ENCODE peak calls at places on chromosome 2, in eight cellular contexts. G is GM12865, D is RWPE2, C is kidney, T is stomach, O is AG09319, E is left ventricle myocardium inferior, I is type B pancreatic cell. A is an unnamed sample.

GRCh38 chr2:3377279-3377611 is 373 bp downstream of the EIPR1 start:
- DNase-seq in E (no peak), I (no peak), D (no peak), O (no peak), G (peak), T (no peak), C (no peak), A (no peak)

GRCh38 chr2:212032032-212032431 is 506.6 kb downstream of the ERBB4 start:
- DNase-seq in T (no peak), I (no peak), O (peak), D (no peak), C (no peak), G (no peak), E (no peak), A (no peak)

GRCh38 chr2:22167256-22167655 is 1043.5 kb downstream of the TDRD15 start:
- DNase-seq in C (no peak), T (no peak), D (no peak), I (no peak), E (no peak), O (no peak), G (no peak), A (no peak)

GRCh38 chr2:191582355-191582754 is 95.6 kb upstream of the NABP1 start:
- DNase-seq in T (no peak), D (peak), E (no peak), G (no peak), I (no peak), C (no peak), O (no peak), A (no peak)

GRCh38 chr2:88829607-88830463 is 138.4 kb downstream of the RPIA start:
- DNase-seq in E (no peak), C (no peak), I (no peak), D (no peak), O (no peak), G (no peak), T (no peak), A (no peak)

GRCh38 chr2:17069564-17069963 is 403.9 kb upstream of the CYRIA start:
- DNase-seq in T (no peak), O (no peak), D (no peak), I (no peak), C (no peak), G (no peak), E (no peak), A (no peak)

GRCh38 chr2:167826906-167827305 is 420.5 kb downstream of the STK39 start:
- DNase-seq in O (no peak), G (no peak), C (no peak), D (no peak), E (no peak), I (no peak), T (no peak), A (no peak)

GRCh38 chr2:174787485-174788205 is 23.4 kb upstream of the CHRNA1 start:
- DNase-seq in I (no peak), D (no peak), G (no peak), T (no peak), E (no peak), C (no peak), O (peak), A (no peak)

GRCh38 chr2:64567473-64567872 is 43.3 kb downstream of the AFTPH start:
- DNase-seq in O (no peak), I (no peak), C (no peak), E (no peak), T (no peak), G (no peak), D (no peak), A (no peak)

GRCh38 chr2:216665717-216666116 is 29.6 kb downstream of the IGFBP5 start:
- DNase-seq in O (no peak), G (no peak), T (peak), D (peak), I (no peak), C (peak), E (no peak), A (peak)

GRCh38 chr2:159010340-159010739 is 41.9 kb downstream of the TANC1 start:
- DNase-seq in C (no peak), D (no peak), O (no peak), G (no peak), I (no peak), E (no peak), T (no peak), A (no peak)

GRCh38 chr2:96329416-96329815 is 4.3 kb downstream of the ITPRIPL1 start:
- DNase-seq in O (no peak), D (no peak), E (no peak), C (no peak), I (no peak), G (no peak), T (no peak), A (peak)

GRCh38 chr2:58466803-58467202 is 225.7 kb upstream of the FANCL start:
- DNase-seq in D (no peak), G (no peak), O (no peak), T (no peak), E (no peak), C (no peak), I (no peak), A (no peak)

GRCh38 chr2:38039111-38039510 is 36.8 kb downstream of the CYP1B1 start:
- DNase-seq in I (no peak), D (no peak), C (no peak), T (no peak), G (peak), O (no peak), E (no peak), A (no peak)

GRCh38 chr2:174535083-174535482 is 48.3 kb upstream of the GPR155 start:
- DNase-seq in E (no peak), I (no peak), D (no peak), O (no peak), C (no peak), G (no peak), T (no peak), A (no peak)

GRCh38 chr2:20065885-20066602 is 14.6 kb upstream of the LAPTM4A start:
- DNase-seq in I (no peak), G (peak), C (no peak), D (peak), O (no peak), T (peak), E (peak), A (peak)

GRCh38 chr2:227471924-227472264 is at the start of gene AGFG1:
- DNase-seq in D (peak), E (peak), O (peak), T (peak), C (peak), I (peak), G (peak), A (peak)

GRCh38 chr2:26401739-26402541 is at the start of gene DRC1:
- DNase-seq in G (no peak), T (peak), O (peak), C (peak), E (peak), D (peak), I (peak), A (peak)

GRCh38 chr2:69095246-69095645 is 82.3 kb downstream of the ANTXR1 start:
- DNase-seq in O (no peak), I (no peak), C (no peak), D (no peak), E (no peak), T (no peak), G (no peak), A (no peak)

GRCh38 chr2:161283926-161284325 is 24.3 kb upstream of the PSMD14 start:
- DNase-seq in D (no peak), E (no peak), G (no peak), O (no peak), C (no peak), I (no peak), T (no peak), A (no peak)

GRCh38 chr2:153214349-153214748 is 264.2 kb downstream of the RPRM start:
- DNase-seq in I (no peak), T (no peak), G (no peak), D (no peak), C (no peak), O (no peak), E (no peak), A (no peak)

GRCh38 chr2:96642564-96643350 is at the start of gene FER1L5:
- DNase-seq in E (no peak), T (no peak), D (no peak), I (no peak), O (no peak), G (no peak), C (peak), A (peak)

GRCh38 chr2:151053661-151053990 is 208.0 kb downstream of the RBM43 start:
- DNase-seq in G (no peak), I (no peak), D (no peak), C (no peak), O (no peak), E (no peak), T (no peak), A (no peak)

GRCh38 chr2:7182525-7182924 is 265.3 kb downstream of the RNF144A start:
- DNase-seq in D (no peak), C (no peak), G (no peak), T (no peak), E (no peak), O (no peak), I (no peak), A (no peak)

GRCh38 chr2:65658871-65659270 is 226.5 kb upstream of the SPRED2 start:
- DNase-seq in I (no peak), C (no peak), D (no peak), T (no peak), G (no peak), O (no peak), E (no peak), A (no peak)

GRCh38 chr2:171307560-171307959 is 126.2 kb downstream of the METTL8 start:
- DNase-seq in I (no peak), O (no peak), C (no peak), E (no peak), T (no peak), G (peak), D (no peak), A (no peak)

GRCh38 chr2:143694335-143694734 is 565.1 kb downstream of the ARHGAP15 start:
- DNase-seq in G (no peak), E (no peak), D (no peak), T (no peak), I (no peak), O (no peak), C (no peak), A (no peak)

GRCh38 chr2:175729049-175729706 is 272.9 kb downstream of the LNPK start:
- DNase-seq in T (no peak), O (no peak), G (no peak), C (no peak), E (no peak), D (no peak), I (no peak), A (no peak)

GRCh38 chr2:44126106-44126797 is 42.4 kb upstream of the PPM1B start:
- DNase-seq in C (no peak), D (peak), I (no peak), T (no peak), O (no peak), E (no peak), G (no peak), A (no peak)

GRCh38 chr2:157898591-157898996 is 22.5 kb upstream of the ACVR1 start:
- DNase-seq in I (no peak), O (peak), T (peak), D (no peak), C (no peak), G (peak), E (no peak), A (peak)

GRCh38 chr2:174337337-174338154 is 2.8 kb downstream of the SP9 start:
- DNase-seq in C (peak), O (no peak), T (no peak), D (no peak), E (no peak), I (no peak), G (no peak), A (no peak)

GRCh38 chr2:31401580-31401979 is 13.0 kb downstream of the XDH start:
- DNase-seq in T (no peak), I (no peak), O (peak), D (peak), E (no peak), C (no peak), G (no peak), A (no peak)

GRCh38 chr2:189137519-189137918 is 42.0 kb downstream of the COL5A2 start:
- DNase-seq in I (no peak), G (no peak), D (no peak), C (no peak), T (no peak), O (no peak), E (no peak), A (no peak)

DNA sequence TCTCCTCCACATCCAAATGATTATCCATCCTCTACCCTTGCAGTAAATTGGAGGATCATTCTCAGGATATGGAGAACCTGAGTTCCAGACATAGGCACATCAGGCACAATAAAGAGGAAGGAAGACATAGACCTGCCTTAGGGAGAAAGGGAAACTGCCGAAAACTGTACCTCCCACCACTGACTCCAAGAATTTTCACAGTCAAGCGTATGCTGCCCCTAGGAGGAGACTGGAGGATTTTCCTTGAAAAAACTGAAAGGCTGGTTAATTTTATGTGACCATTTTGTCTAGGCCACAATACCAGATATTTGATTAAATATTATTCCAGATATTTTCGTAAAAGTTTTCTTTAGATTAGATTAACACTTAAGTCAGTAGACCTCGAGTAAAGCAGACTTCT is 638.5 kb upstream of the PKDCC start:
- DNase-seq in C (no peak), E (no peak), T (no peak), D (no peak), O (no peak), I (no peak), G (no peak), A (no peak)
- TF ChIP-seq CTCF in C (no peak), E (no peak), T (no peak), D (no peak), O (no peak), I (no peak), G (no peak), A (no peak)

DNA sequence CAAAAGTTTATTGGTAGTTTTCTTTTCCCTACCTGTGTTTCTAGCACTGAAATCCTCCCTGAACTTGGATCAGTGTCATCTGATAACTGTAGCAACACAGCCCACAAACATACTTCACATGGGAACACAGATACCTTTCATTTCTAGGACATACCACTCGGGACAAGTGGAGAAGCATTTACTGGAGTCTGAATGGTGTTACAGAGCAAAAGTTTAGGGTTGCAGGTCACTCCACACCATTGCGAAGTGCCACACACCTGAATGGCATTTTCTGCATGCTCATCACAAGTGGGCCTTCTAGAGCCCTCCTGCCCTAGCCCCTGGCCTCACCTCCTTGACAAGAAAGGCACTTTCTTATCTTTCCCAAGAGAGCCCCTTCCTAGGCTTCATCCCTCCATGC is 184.8 kb upstream of the PKDCC start:
- DNase-seq in O (no peak), C (no peak), G (no peak), D (no peak), E (no peak), I (no peak), T (no peak), A (no peak)
- TF ChIP-seq CTCF in O (no peak), C (no peak), G (no peak), D (no peak), E (no peak), I (no peak), T (no peak), A (no peak)

DNA sequence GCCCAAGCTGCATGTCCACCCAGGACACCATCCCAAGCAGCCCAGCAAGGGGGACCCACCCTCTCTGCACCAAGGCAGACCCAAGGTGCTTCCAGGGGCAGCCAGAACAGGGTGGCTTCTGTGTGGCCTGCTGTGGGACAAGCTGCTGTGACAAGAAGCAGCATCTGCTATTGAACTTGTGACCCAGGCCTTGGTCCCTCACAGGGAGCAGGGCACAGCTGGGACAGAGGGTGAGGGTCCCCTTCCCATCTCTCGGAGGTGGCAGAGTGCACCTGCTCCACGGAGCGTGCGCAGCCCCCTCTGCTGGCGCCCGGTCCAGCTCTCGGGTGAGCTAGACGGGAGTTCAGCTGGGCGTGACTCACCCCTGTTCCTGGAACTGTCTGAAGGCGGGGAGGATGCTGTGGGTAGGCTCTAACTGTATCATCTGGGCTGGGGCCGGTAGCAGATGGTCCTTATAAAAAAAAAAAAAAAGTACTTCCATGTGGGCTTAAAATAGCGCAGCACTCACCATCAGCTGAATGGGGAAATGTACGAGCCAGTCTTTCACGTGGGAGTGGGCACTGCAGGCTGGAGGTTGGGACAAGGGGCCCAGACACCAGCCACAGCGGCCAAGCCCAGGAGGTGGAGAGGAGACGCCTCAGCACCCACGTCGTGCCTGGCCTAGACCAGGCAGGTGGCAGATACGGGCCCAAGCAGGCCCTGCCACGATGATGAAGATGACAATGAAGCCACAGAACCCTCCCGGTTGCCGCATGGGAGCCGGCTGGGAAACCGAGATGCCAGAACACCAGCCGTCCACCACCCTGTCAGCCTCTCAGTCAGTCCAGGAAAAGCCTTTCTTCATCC is 136.8 kb upstream of the ID2 start:
- DNase-seq in O (peak), I (no peak), C (peak), G (peak), D (peak), E (peak), T (peak), A (peak)
- TF ChIP-seq CTCF in O (peak), I (no peak), C (no peak), G (peak), D (no peak), E (peak), T (no peak), A (no peak)

GRCh38 chr2:111667542-111668273 is 216.3 kb downstream of the ANAPC1 start:
- DNase-seq in G (no peak), I (peak), C (no peak), D (no peak), O (peak), T (peak), E (no peak), A (no peak)
- TF ChIP-seq CTCF in G (no peak), I (no peak), C (peak), D (peak), O (peak), T (peak), E (peak), A (no peak)

GRCh38 chr2:121643877-121644276 is 5.4 kb downstream of the CLASP1 start:
- DNase-seq in E (no peak), I (no peak), D (no peak), G (no peak), O (no peak), T (no peak), C (no peak), A (no peak)

GRCh38 chr2:121644715-121645114 is 4.5 kb downstream of the CLASP1 start:
- DNase-seq in C (no peak), E (no peak), I (no peak), O (no peak), G (no peak), T (no peak), D (no peak), A (no peak)

GRCh38 chr2:121635371-121635770 is 13.9 kb downstream of the CLASP1 start:
- DNase-seq in G (no peak), I (no peak), T (no peak), C (no peak), D (no peak), E (no peak), O (no peak), A (no peak)

GRCh38 chr2:121638333-121638732 is 10.9 kb downstream of the CLASP1 start:
- DNase-seq in E (no peak), I (no peak), D (no peak), C (no peak), T (no peak), O (no peak), G (no peak), A (no peak)

GRCh38 chr2:121640380-121641326 is 8.6 kb downstream of the CLASP1 start:
- DNase-seq in I (no peak), E (no peak), T (no peak), O (no peak), D (no peak), C (no peak), G (no peak), A (no peak)
- TF ChIP-seq CTCF in I (no peak), E (no peak), T (no peak), O (no peak), D (no peak), C (no peak), G (no peak), A (no peak)

GRCh38 chr2:219084791-219085190 is 24.1 kb upstream of the IHH start:
- DNase-seq in O (no peak), I (no peak), E (no peak), T (no peak), C (no peak), G (no peak), D (no peak), A (no peak)
- TF ChIP-seq CTCF in O (no peak), I (no peak), E (no peak), T (no peak), C (no peak), G (no peak), D (no peak), A (no peak)

GRCh38 chr2:80869858-80870438 is 565.4 kb upstream of the LRRTM1 start:
- DNase-seq in D (no peak), E (no peak), I (no peak), O (no peak), G (peak), T (no peak), C (no peak), A (no peak)

GRCh38 chr2:80874374-80874773 is 569.8 kb upstream of the LRRTM1 start:
- DNase-seq in O (no peak), G (no peak), E (no peak), C (no peak), T (no peak), D (no peak), I (no peak), A (no peak)
- TF ChIP-seq CTCF in O (no peak), G (no peak), E (no peak), C (no peak), T (no peak), D (no peak), I (no peak), A (no peak)

DNA sequence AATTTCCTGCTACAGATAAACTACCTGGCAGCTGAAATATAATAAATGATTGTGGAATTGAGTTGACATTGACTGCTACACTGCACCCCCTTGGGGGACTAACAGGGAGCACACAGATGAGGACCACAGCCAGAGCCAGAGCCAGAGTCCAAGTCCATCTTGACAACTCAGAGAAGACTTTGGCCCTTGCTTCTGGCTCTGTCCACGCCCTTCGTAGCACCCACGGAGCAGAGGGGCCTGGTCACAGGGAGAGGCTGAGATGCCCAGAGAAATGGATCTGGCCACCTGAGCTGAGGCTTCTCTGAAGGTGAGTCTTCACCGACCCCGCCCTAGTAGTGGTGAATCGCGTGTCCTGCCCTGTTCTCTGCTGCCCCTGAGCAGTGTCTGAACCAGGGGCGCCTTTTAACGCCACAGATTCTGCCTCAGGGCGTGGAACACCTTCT is 35.8 kb upstream of the MAT2A start:
- DNase-seq in T (peak), I (no peak), D (peak), G (no peak), O (no peak), E (no peak), C (no peak), A (no peak)
- TF ChIP-seq CTCF in T (no peak), I (no peak), D (peak), G (no peak), O (no peak), E (no peak), C (no peak), A (no peak)